ENCODE peak calls at places on chromosome 18, in four cellular contexts. One of them, this sample, is unnamed.

GRCh38 chr18:8794133-8794986 is 89.0 kb downstream of the MTCL1 start:
- DNase-seq in non-pigmented ciliary epithelial cell: no peak
- DNase-seq in glomerular endothelial cell: no peak
- DNase-seq in myocyte: no peak
- DNase-seq in this sample: no peak

GRCh38 chr18:25349926-25350560 is 1.9 kb downstream of the ZNF521 start:
- DNase-seq in non-pigmented ciliary epithelial cell: no peak
- DNase-seq in glomerular endothelial cell: no peak
- DNase-seq in myocyte: peak
- DNase-seq in this sample: no peak

GRCh38 chr18:79387615-79388014 is 8.1 kb upstream of the NFATC1 start:
- DNase-seq in non-pigmented ciliary epithelial cell: no peak
- DNase-seq in myocyte: no peak
- DNase-seq in glomerular endothelial cell: no peak
- DNase-seq in this sample: no peak

GRCh38 chr18:55634545-55634944 is 46.6 kb upstream of the TCF4 start:
- DNase-seq in non-pigmented ciliary epithelial cell: peak
- DNase-seq in glomerular endothelial cell: no peak
- DNase-seq in myocyte: no peak
- DNase-seq in this sample: peak

GRCh38 chr18:35728676-35729075 is 147.1 kb downstream of the GALNT1 start:
- DNase-seq in myocyte: peak
- DNase-seq in glomerular endothelial cell: no peak
- DNase-seq in non-pigmented ciliary epithelial cell: no peak
- DNase-seq in this sample: no peak

GRCh38 chr18:58391113-58391892 is 237.6 kb downstream of the ALPK2 start:
- DNase-seq in glomerular endothelial cell: no peak
- DNase-seq in non-pigmented ciliary epithelial cell: no peak
- DNase-seq in myocyte: peak
- DNase-seq in this sample: no peak

GRCh38 chr18:69949538-69949936 is 1.9 kb upstream of the CD226 start:
- DNase-seq in non-pigmented ciliary epithelial cell: no peak
- DNase-seq in glomerular endothelial cell: no peak
- DNase-seq in myocyte: no peak
- DNase-seq in this sample: no peak

GRCh38 chr18:48167901-48168300 is 237.4 kb upstream of the SMAD2 start:
- DNase-seq in non-pigmented ciliary epithelial cell: no peak
- DNase-seq in myocyte: no peak
- DNase-seq in glomerular endothelial cell: no peak
- DNase-seq in this sample: no peak

GRCh38 chr18:22346968-22347611 is 70.6 kb downstream of the CTAGE1 start:
- DNase-seq in myocyte: no peak
- DNase-seq in non-pigmented ciliary epithelial cell: no peak
- DNase-seq in glomerular endothelial cell: no peak
- DNase-seq in this sample: no peak

GRCh38 chr18:53324353-53324752 is 900.1 kb downstream of the MBD2 start:
- DNase-seq in myocyte: no peak
- DNase-seq in glomerular endothelial cell: no peak
- DNase-seq in non-pigmented ciliary epithelial cell: no peak
- DNase-seq in this sample: no peak

GRCh38 chr18:6004119-6004518 is 108.8 kb upstream of the TMEM200C start:
- DNase-seq in myocyte: no peak
- DNase-seq in glomerular endothelial cell: no peak
- DNase-seq in non-pigmented ciliary epithelial cell: no peak
- DNase-seq in this sample: no peak

GRCh38 chr18:35131387-35132283 is 90.4 kb downstream of the MAPRE2 start:
- DNase-seq in myocyte: no peak
- DNase-seq in non-pigmented ciliary epithelial cell: no peak
- DNase-seq in glomerular endothelial cell: no peak
- DNase-seq in this sample: no peak

GRCh38 chr18:63099848-63100625 is 219.5 kb downstream of the BCL2 start:
- DNase-seq in glomerular endothelial cell: no peak
- DNase-seq in myocyte: no peak
- DNase-seq in non-pigmented ciliary epithelial cell: no peak
- DNase-seq in this sample: no peak

GRCh38 chr18:48996901-48997463 is 46.2 kb upstream of the SMAD7 start:
- DNase-seq in glomerular endothelial cell: no peak
- DNase-seq in myocyte: peak
- DNase-seq in non-pigmented ciliary epithelial cell: peak
- DNase-seq in this sample: no peak

GRCh38 chr18:57171026-57171425 is 24.1 kb downstream of the BOD1L2 start:
- DNase-seq in non-pigmented ciliary epithelial cell: no peak
- DNase-seq in myocyte: no peak
- DNase-seq in glomerular endothelial cell: no peak
- DNase-seq in this sample: no peak

GRCh38 chr18:36179562-36180334 is 7.5 kb upstream of the MOCOS start:
- DNase-seq in myocyte: peak
- DNase-seq in non-pigmented ciliary epithelial cell: no peak
- DNase-seq in glomerular endothelial cell: no peak
- DNase-seq in this sample: peak

GRCh38 chr18:75123113-75123512 is 85.8 kb downstream of the PTGR3 start:
- DNase-seq in myocyte: no peak
- DNase-seq in non-pigmented ciliary epithelial cell: no peak
- DNase-seq in glomerular endothelial cell: no peak
- DNase-seq in this sample: no peak

GRCh38 chr18:10852610-10853303 is 296.6 kb downstream of the PIEZO2 start:
- DNase-seq in myocyte: no peak
- DNase-seq in glomerular endothelial cell: no peak
- DNase-seq in non-pigmented ciliary epithelial cell: no peak
- DNase-seq in this sample: no peak

GRCh38 chr18:32937007-32937540 is 164.3 kb upstream of the KLHL14 start:
- DNase-seq in non-pigmented ciliary epithelial cell: no peak
- DNase-seq in glomerular endothelial cell: no peak
- DNase-seq in myocyte: no peak
- DNase-seq in this sample: no peak

GRCh38 chr18:45332911-45333310 is 282.4 kb upstream of the SLC14A2 start:
- DNase-seq in glomerular endothelial cell: no peak
- DNase-seq in non-pigmented ciliary epithelial cell: no peak
- DNase-seq in myocyte: no peak
- DNase-seq in this sample: no peak

GRCh38 chr18:69874058-69874457 is 73.6 kb downstream of the CD226 start:
- DNase-seq in glomerular endothelial cell: no peak
- DNase-seq in myocyte: no peak
- DNase-seq in non-pigmented ciliary epithelial cell: no peak
- DNase-seq in this sample: no peak

GRCh38 chr18:8778386-8778785 is 73.0 kb downstream of the MTCL1 start:
- DNase-seq in non-pigmented ciliary epithelial cell: no peak
- DNase-seq in myocyte: no peak
- DNase-seq in glomerular endothelial cell: no peak
- DNase-seq in this sample: no peak

GRCh38 chr18:28588884-28589549 is 412.1 kb upstream of the CDH2 start:
- DNase-seq in myocyte: peak
- DNase-seq in glomerular endothelial cell: no peak
- DNase-seq in non-pigmented ciliary epithelial cell: no peak
- DNase-seq in this sample: no peak

GRCh38 chr18:34729264-34729663 is 19.2 kb downstream of the DTNA start:
- DNase-seq in glomerular endothelial cell: no peak
- DNase-seq in non-pigmented ciliary epithelial cell: no peak
- DNase-seq in myocyte: peak
- DNase-seq in this sample: no peak

GRCh38 chr18:48848641-48849143 is 102.1 kb downstream of the SMAD7 start:
- DNase-seq in non-pigmented ciliary epithelial cell: no peak
- DNase-seq in glomerular endothelial cell: peak
- DNase-seq in myocyte: no peak
- DNase-seq in this sample: no peak

GRCh38 chr18:36848609-36849008 is 19.7 kb downstream of the KIAA1328 start:
- DNase-seq in myocyte: no peak
- DNase-seq in non-pigmented ciliary epithelial cell: no peak
- DNase-seq in glomerular endothelial cell: no peak
- DNase-seq in this sample: no peak

GRCh38 chr18:48834421-48835011 is 116.2 kb downstream of the SMAD7 start:
- DNase-seq in non-pigmented ciliary epithelial cell: peak
- DNase-seq in myocyte: peak
- DNase-seq in glomerular endothelial cell: no peak
- DNase-seq in this sample: peak

GRCh38 chr18:9706081-9706935 is 1.8 kb upstream of the RAB31 start:
- DNase-seq in non-pigmented ciliary epithelial cell: no peak
- DNase-seq in myocyte: no peak
- DNase-seq in glomerular endothelial cell: no peak
- DNase-seq in this sample: no peak

GRCh38 chr18:1252936-1253335 is 348.3 kb downstream of the ADCYAP1 start:
- DNase-seq in glomerular endothelial cell: no peak
- DNase-seq in non-pigmented ciliary epithelial cell: no peak
- DNase-seq in myocyte: no peak
- DNase-seq in this sample: no peak

GRCh38 chr18:3002766-3003165 is 10.2 kb downstream of the LPIN2 start:
- DNase-seq in non-pigmented ciliary epithelial cell: no peak
- DNase-seq in glomerular endothelial cell: no peak
- DNase-seq in myocyte: no peak
- DNase-seq in this sample: no peak

This sample was measured in AG04450.